ENCODE peak calls at places on chromosome 17, in five cellular contexts. I is PC-9, Q is foreskin fibroblast, G is heart left ventricle, B is OCI-LY7. L is an unnamed sample.

GRCh38 chr17:6279659-6280058 is 155.3 kb downstream of the AIPL1 start:
- DNase-seq in Q (no peak), G (no peak), B (peak), I (peak), L (peak)

GRCh38 chr17:11561281-11561680 is 37.0 kb upstream of the DNAH9 start:
- DNase-seq in B (no peak), G (no peak), I (no peak), Q (no peak), L (no peak)

GRCh38 chr17:75816693-75817092 is 27.5 kb downstream of the UNC13D start:
- DNase-seq in Q (no peak), G (no peak), I (no peak), B (no peak), L (no peak)

GRCh38 chr17:17685775-17686291 is 4.6 kb downstream of the RAI1 start:
- DNase-seq in B (no peak), I (peak), Q (peak), G (no peak), L (peak)

GRCh38 chr17:60743812-60744211 is 66.2 kb downstream of the BCAS3 start:
- DNase-seq in G (no peak), Q (peak), I (peak), B (no peak), L (peak)

GRCh38 chr17:82893779-82894178 is 54.0 kb upstream of the ZNF750 start:
- DNase-seq in I (no peak), G (no peak), Q (no peak), B (no peak), L (no peak)

GRCh38 chr17:76076100-76076764 is 1.7 kb downstream of the GALR2 start:
- DNase-seq in Q (no peak), B (no peak), I (no peak), G (no peak), L (no peak)

GRCh38 chr17:11618861-11619566 is 20.7 kb downstream of the DNAH9 start:
- DNase-seq in Q (peak), G (peak), B (no peak), I (no peak), L (no peak)

GRCh38 chr17:67364847-67365761 is 1.3 kb downstream of the PSMD12 start:
- DNase-seq in I (no peak), B (no peak), G (no peak), Q (no peak), L (no peak)

GRCh38 chr17:72515291-72516065 is 394.7 kb downstream of the SOX9 start:
- DNase-seq in G (no peak), B (no peak), I (no peak), Q (peak), L (no peak)

GRCh38 chr17:44360826-44361225 is 2.8 kb downstream of the FAM171A2 start:
- DNase-seq in G (no peak), I (no peak), Q (peak), B (no peak), L (no peak)

GRCh38 chr17:32953062-32953461 is 25.1 kb downstream of the TMEM98 start:
- DNase-seq in G (no peak), Q (no peak), B (no peak), I (no peak), L (no peak)

GRCh38 chr17:45787044-45787443 is 2.9 kb downstream of the CRHR1 start:
- DNase-seq in Q (no peak), I (no peak), B (no peak), G (no peak), L (peak)

GRCh38 chr17:59121901-59122480 is 15.3 kb upstream of the TRIM37 start:
- DNase-seq in Q (no peak), B (no peak), I (no peak), G (no peak), L (peak)

GRCh38 chr17:6104956-6105355 is 34.8 kb downstream of the WSCD1 start:
- DNase-seq in B (no peak), I (no peak), Q (no peak), G (no peak), L (no peak)

GRCh38 chr17:34637548-34638525 is 58.5 kb downstream of the TMEM132E start:
- DNase-seq in I (no peak), G (peak), B (peak), Q (peak), L (peak)

GRCh38 chr17:10141436-10141835 is 57.0 kb downstream of the GAS7 start:
- DNase-seq in I (no peak), B (no peak), Q (no peak), G (no peak), L (no peak)

GRCh38 chr17:35432176-35433074 is at the start of gene SLFN12:
- DNase-seq in I (peak), G (peak), Q (peak), B (no peak), L (peak)

GRCh38 chr17:76440722-76441362 is 12.1 kb downstream of the UBE2O start:
- DNase-seq in G (no peak), B (no peak), I (no peak), Q (no peak), L (no peak)

GRCh38 chr17:51653902-51654301 is 393.6 kb downstream of the UTP18 start:
- DNase-seq in Q (no peak), G (no peak), B (no peak), I (no peak), L (no peak)

GRCh38 chr17:14307560-14308024 is 6.7 kb downstream of the HS3ST3B1 start:
- DNase-seq in G (no peak), I (no peak), Q (peak), B (no peak), L (peak)

GRCh38 chr17:17326275-17326875 is 23.2 kb downstream of the NT5M start:
- DNase-seq in B (no peak), Q (no peak), G (no peak), I (no peak), L (no peak)

GRCh38 chr17:80360396-80360795 is 54.6 kb upstream of the ENDOV start:
- DNase-seq in B (no peak), G (no peak), I (no peak), Q (no peak), L (no peak)

GRCh38 chr17:17355426-17355825 is 52.3 kb downstream of the NT5M start:
- DNase-seq in G (no peak), I (no peak), B (no peak), Q (no peak), L (no peak)

GRCh38 chr17:19288453-19288852 is 51.3 kb downstream of the EPN2 start:
- DNase-seq in Q (no peak), B (no peak), G (no peak), I (no peak), L (no peak)

GRCh38 chr17:2138318-2138717 is 83.4 kb downstream of the HIC1 start:
- DNase-seq in Q (no peak), I (no peak), B (peak), G (peak), L (no peak)

GRCh38 chr17:80418589-80418988 is 3.6 kb downstream of the ENDOV start:
- DNase-seq in I (no peak), Q (no peak), B (no peak), G (no peak), L (no peak)

GRCh38 chr17:78147315-78147998 is 1.3 kb downstream of the C17orf99 start:
- DNase-seq in Q (no peak), I (no peak), B (peak), G (no peak), L (peak)

GRCh38 chr17:13843862-13844640 is 225.3 kb upstream of the COX10 start:
- DNase-seq in G (no peak), B (no peak), Q (no peak), I (no peak), L (no peak)

GRCh38 chr17:75241502-75241901 is 19.9 kb downstream of the GGA3 start:
- DNase-seq in B (no peak), G (no peak), I (no peak), Q (no peak), L (no peak)

GRCh38 chr17:46003907-46004748 is 5.1 kb downstream of the STH start:
- DNase-seq in G (no peak), I (no peak), B (no peak), Q (peak), L (no peak)

GRCh38 chr17:7015587-7016020 is 3.2 kb downstream of the RNASEK start:
- DNase-seq in Q (no peak), G (no peak), B (no peak), I (no peak), L (no peak)

GRCh38 chr17:29158515-29159275 is 21.5 kb downstream of the MYO18A start:
- DNase-seq in I (peak), B (no peak), Q (no peak), G (no peak), L (no peak)

GRCh38 chr17:3798273-3799180 is 2.5 kb downstream of the ITGAE start:
- DNase-seq in B (no peak), Q (no peak), G (no peak), I (no peak), L (no peak)

GRCh38 chr17:28497931-28498330 is 8.2 kb upstream of the FOXN1 start:
- DNase-seq in Q (no peak), I (peak), B (no peak), G (no peak), L (peak)

GRCh38 chr17:28684963-28685362 is 23.0 kb downstream of the SUPT6H start:
- DNase-seq in Q (peak), B (no peak), I (no peak), G (no peak), L (no peak)

GRCh38 chr17:17042851-17043667 is 802 bp downstream of the MPRIP start:
- DNase-seq in Q (peak), G (no peak), I (peak), B (peak), L (peak)

GRCh38 chr17:57544834-57545463 is 200.2 kb downstream of the CCDC182 start:
- DNase-seq in Q (no peak), I (no peak), B (no peak), G (no peak), L (no peak)

GRCh38 chr17:17849147-17849820 is 12.5 kb upstream of the SREBF1 start:
- DNase-seq in G (peak), B (no peak), Q (peak), I (no peak), L (no peak)

GRCh38 chr17:49574945-49575523 is 637 bp upstream of the NXPH3 start:
- DNase-seq in G (no peak), Q (no peak), I (no peak), B (no peak), L (no peak)
- H3K4me3 ChIP-seq in G (peak), Q (no peak), I (peak), B (peak), L (peak)

DNA sequence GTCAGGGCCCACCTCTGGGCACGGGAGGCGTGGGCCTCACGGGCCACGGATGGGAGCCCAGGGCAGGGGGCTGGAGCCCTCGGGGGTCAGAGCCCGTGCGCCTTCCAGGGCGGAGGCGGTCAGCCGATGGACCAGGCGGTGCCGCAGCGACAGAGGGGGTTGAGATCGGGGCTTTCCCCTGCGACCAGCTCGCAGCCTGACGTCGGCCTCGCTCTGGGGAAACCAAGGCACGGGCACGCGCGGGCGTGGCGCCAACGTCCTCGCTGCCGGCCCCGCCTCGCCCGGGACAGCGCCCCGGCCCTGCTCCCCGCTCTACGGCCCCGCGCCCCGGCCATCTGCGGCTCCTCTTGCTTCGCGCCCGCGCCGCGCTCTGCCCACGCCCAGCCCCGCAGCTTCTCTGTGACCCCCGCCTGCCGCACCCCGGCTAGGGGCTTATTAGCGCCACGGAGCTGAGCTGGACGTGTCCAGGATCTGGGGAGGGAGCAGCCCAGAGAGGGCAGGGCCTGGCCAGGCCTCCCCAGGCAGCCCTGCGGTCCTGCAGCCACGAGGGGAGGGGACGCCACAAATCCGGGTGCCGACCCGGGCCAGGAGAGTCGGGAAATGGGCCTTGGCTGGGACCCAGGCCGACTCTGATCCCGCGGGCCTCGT is 13.5 kb downstream of the ACTG1 start:
- DNase-seq in Q (no peak), I (no peak), G (no peak), B (no peak), L (no peak)
- TF ChIP-seq CTCF in Q (no peak), I (no peak), G (no peak), B (no peak), L (no peak)

DNA sequence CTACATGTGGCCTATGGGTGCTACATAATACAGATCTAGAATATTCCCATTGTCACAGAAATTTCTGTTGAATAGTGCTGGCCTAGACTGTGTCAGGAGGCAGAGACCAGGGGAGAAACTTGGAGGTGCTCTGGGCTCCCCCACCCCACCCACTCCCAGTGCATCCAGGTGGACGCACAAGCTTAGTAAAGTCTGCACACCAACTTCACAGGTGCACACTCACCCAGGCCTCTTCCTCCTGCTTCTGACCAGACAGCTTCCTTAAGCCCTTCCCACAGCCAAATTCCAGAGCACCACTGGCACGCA is 7.6 kb upstream of the CNP start:
- DNase-seq in B (no peak), I (no peak), Q (no peak), G (no peak), L (no peak)
- H3K4me3 ChIP-seq in B (no peak), I (no peak), Q (no peak), G (no peak), L (no peak)

DNA sequence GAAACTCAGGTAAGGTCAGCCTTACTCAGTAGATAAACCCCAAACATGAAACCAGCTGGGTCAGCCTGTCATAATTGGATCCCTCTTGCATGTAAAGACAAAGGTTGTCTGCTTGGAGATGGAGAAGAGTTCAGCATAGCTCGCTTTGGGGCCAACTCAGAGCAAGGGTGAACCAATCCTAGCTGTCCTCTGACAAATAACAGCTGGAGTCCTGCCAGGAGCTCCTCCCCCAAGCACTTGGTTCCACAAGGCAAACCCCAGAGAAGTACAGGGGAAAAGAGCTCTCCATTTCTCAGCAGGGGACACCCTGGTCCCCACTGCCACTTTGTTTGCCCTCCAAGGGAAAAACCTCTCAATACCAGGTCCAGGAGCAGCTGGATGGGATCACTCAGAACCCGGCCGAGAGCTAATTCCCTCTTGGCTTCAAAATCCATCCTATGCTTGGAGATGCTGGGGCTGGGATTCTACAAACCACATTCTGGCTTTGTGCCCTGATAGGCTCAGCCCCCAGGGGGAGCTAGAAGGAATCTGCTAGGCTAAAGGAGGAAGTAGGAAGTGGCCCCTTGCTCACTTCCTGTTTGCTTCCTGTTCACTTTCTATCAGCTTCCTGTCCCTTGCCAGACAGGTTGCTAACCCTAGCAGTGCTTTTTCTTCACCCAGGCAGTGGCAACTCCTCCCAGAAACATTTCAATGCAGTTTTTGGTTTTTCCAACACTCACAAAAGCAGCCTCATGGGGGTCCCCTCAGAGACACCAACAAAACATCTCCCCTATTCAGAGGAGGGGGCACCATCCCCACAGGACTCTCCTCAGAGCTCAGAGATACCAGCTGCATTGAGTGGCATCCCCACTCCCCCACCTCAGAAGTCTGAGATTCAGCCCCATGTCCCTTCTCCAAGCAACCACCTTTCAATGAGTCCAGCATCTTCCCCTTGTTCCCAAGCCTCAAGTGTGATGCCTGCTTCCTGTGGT is 30.7 kb downstream of the CDRT4 start:
- DNase-seq in G (peak), B (peak), I (no peak), Q (peak), L (peak)
- TF ChIP-seq CTCF in G (peak), B (peak), I (no peak), Q (peak), L (no peak)

GRCh38 chr17:40561294-40561870 is 3.9 kb downstream of the CCR7 start:
- DNase-seq in G (no peak), Q (no peak), I (no peak), B (no peak), L (no peak)
- H3K4me3 ChIP-seq in G (no peak), Q (no peak), I (no peak), B (peak), L (no peak)

GRCh38 chr17:73541111-73541510 is 103.1 kb downstream of the SDK2 start:
- DNase-seq in B (no peak), Q (no peak), I (no peak), G (no peak), L (peak)

GRCh38 chr17:73535746-73536145 is 108.5 kb downstream of the SDK2 start:
- DNase-seq in Q (no peak), G (no peak), I (no peak), B (no peak), L (no peak)

GRCh38 chr17:73536700-73537680 is 107.3 kb downstream of the SDK2 start:
- DNase-seq in Q (no peak), G (no peak), I (no peak), B (no peak), L (no peak)

GRCh38 chr17:73539176-73539575 is 105.1 kb downstream of the SDK2 start:
- DNase-seq in G (no peak), B (no peak), Q (no peak), I (no peak), L (no peak)

DNA sequence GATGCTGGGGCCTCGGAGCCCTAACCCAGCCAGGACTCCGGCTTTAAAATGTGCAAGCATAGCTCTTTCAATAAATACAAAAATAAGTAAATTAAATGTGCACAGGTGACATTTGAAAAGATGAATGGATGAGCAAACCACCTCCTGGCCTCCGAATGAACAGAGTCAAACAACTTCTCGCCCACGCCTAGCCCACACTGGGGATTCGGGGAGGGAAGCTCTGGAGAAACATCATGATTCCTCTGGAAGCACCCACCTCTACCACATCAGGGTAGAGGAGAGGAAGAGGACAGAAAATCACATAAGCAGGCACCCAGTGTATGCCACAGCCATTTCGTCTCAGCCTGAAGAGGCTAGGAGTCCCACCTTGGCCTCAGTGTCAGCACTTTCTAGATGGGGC is 105.8 kb downstream of the SDK2 start:
- DNase-seq in Q (no peak), G (no peak), I (no peak), B (no peak), L (no peak)
- TF ChIP-seq CTCF in Q (no peak), G (no peak), I (no peak), B (no peak), L (no peak)